ENCODE peak calls at places on chromosome 15, in eight cellular contexts. W, V, S, Y, O, D, B and I are unnamed samples.
A peak's percentile ranks its signal among the peaks of the same experiment; 100 is the strongest.

GRCh38 chr15:58771621-58772235 is 626 bp downstream of the MINDY2 start:
- DNase-seq in W (peak; percentile 56), V (peak; percentile 72), S (peak; percentile 62), Y (peak; percentile 52), O (peak; percentile 75), D (peak; percentile 42), B (no peak), I (no peak)

GRCh38 chr15:32794973-32795372 is 77.2 kb downstream of the GREM1 start:
- DNase-seq in W (no peak), V (no peak), S (no peak), Y (no peak), O (no peak), D (no peak), B (no peak), I (no peak)

GRCh38 chr15:66912001-66912400 is 153.4 kb upstream of the SMAD3 start:
- DNase-seq in W (no peak), V (no peak), S (no peak), Y (no peak), O (no peak), D (peak; percentile 33), B (no peak), I (no peak)

GRCh38 chr15:37995461-37996347 is 61.3 kb downstream of the TMCO5A start:
- DNase-seq in W (no peak), V (peak; percentile 80), S (peak; percentile 23), Y (peak; percentile 50), O (no peak), D (no peak), B (peak; percentile 69), I (no peak)

GRCh38 chr15:37764733-37765191 is 169.7 kb upstream of the TMCO5A start:
- DNase-seq in W (peak; percentile 29), V (peak; percentile 31), S (no peak), Y (no peak), O (no peak), D (peak; percentile 23), B (peak; percentile 34), I (no peak)

GRCh38 chr15:58114812-58115211 is 23.4 kb upstream of the AQP9 start:
- DNase-seq in W (no peak), V (no peak), S (no peak), Y (no peak), O (no peak), D (no peak), B (no peak), I (no peak)

GRCh38 chr15:53072077-53072476 is 281.9 kb upstream of the ONECUT1 start:
- DNase-seq in W (peak; percentile 61), V (peak; percentile 90), S (peak; percentile 16), Y (peak; percentile 87), O (peak; percentile 60), D (peak; percentile 67), B (peak; percentile 45), I (no peak)

GRCh38 chr15:96339662-96340347 is 9.3 kb downstream of the NR2F2 start:
- DNase-seq in W (no peak), V (peak; percentile 17), S (no peak), Y (no peak), O (no peak), D (no peak), B (no peak), I (no peak)

GRCh38 chr15:67796196-67796699 is 29.1 kb upstream of the SKOR1 start:
- DNase-seq in W (no peak), V (no peak), S (no peak), Y (no peak), O (no peak), D (no peak), B (no peak), I (peak; percentile 7)

GRCh38 chr15:85825118-85825517 is 30.4 kb upstream of the KLHL25 start:
- DNase-seq in W (no peak), V (no peak), S (no peak), Y (no peak), O (no peak), D (no peak), B (no peak), I (no peak)

GRCh38 chr15:60975951-60976350 is 253.2 kb downstream of the RORA start:
- DNase-seq in W (no peak), V (no peak), S (no peak), Y (no peak), O (no peak), D (no peak), B (no peak), I (no peak)

GRCh38 chr15:68596691-68597090 is 17.9 kb downstream of the CORO2B start:
- DNase-seq in W (no peak), V (no peak), S (no peak), Y (no peak), O (no peak), D (no peak), B (no peak), I (no peak)

GRCh38 chr15:76973362-76973743 is 21.6 kb upstream of the PSTPIP1 start:
- DNase-seq in W (no peak), V (peak; percentile 89), S (no peak), Y (no peak), O (no peak), D (peak; percentile 40), B (no peak), I (no peak)

GRCh38 chr15:31364301-31365031 is 37.8 kb downstream of the KLF13 start:
- DNase-seq in W (no peak), V (peak; percentile 4), S (no peak), Y (no peak), O (no peak), D (no peak), B (no peak), I (no peak)

GRCh38 chr15:36757189-36757814 is 177.9 kb downstream of the CDIN1 start:
- DNase-seq in W (no peak), V (no peak), S (no peak), Y (no peak), O (no peak), D (no peak), B (peak; percentile 70), I (no peak)

DNA sequence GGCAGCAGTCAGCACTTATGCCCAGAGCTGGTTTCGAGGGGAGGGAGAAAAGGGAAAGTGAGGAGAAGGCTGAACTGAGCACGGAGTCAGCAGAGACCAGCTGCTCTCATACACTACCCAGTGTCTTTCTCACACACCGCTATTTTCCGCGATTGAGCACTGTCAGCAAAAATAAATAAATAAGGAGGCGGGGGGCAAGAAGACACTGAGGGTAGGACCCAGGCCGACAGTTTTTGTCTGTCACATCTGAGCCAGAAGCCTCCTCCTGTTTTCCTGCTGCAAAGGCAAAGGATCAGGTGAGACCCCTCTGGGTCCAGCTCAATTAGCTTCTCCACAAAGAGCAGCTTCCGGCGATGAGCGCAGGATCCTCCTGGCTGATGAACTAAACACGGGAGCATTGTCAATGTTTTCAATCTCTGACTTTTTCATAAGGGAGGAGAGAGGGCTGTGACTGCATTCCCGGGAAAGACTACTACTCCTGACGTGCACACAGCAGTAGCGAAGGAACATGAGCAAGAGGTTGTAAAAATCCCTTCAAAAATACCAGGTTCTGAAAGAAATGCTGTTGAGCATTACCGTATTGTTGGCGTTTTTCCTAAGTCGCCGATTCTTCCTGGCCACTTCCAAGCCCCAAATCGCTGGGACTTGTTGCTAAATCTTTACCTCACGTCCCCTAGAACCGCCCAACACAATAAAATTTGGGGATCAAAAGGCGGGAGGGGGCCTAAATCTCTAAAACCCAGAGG is 1.2 kb downstream of the FRMD5 start:
- DNase-seq in W (no peak), V (peak; percentile 62), S (no peak), Y (no peak), O (no peak), D (no peak), B (peak; percentile 55), I (no peak)
- H3K27me3 ChIP-seq in W (peaks cover 34% of the 10 kb centered on the region), V (peaks cover 22% of the 10 kb centered on the region), S (no peaks in the 10 kb centered on the region), Y (peaks cover 33% of the 10 kb centered on the region), O (peaks cover 80% of the 10 kb centered on the region), D (peaks cover 9% of the 10 kb centered on the region), B (no peaks in the 10 kb centered on the region), I (no peaks in the 10 kb centered on the region)

GRCh38 chr15:62439543-62440016 is 274.5 kb upstream of the C2CD4B start:
- DNase-seq in W (no peak), V (no peak), S (no peak), Y (peak; percentile 47), O (no peak), D (no peak), B (no peak), I (no peak)
- H3K4me1 ChIP-seq in W (peaks cover 22% of the 10 kb centered on the region), V (no peaks in the 10 kb centered on the region), S (peaks cover 34% of the 10 kb centered on the region), Y (no peaks in the 10 kb centered on the region), O (no peaks in the 10 kb centered on the region), D (no peaks in the 10 kb centered on the region), B (peaks cover 5% of the 10 kb centered on the region), I (peaks cover 21% of the 10 kb centered on the region)

GRCh38 chr15:101323793-101324505 is 28.9 kb upstream of the SNRPA1 start:
- DNase-seq in W (no peak), V (no peak), S (no peak), Y (no peak), O (peak; percentile 33), D (no peak), B (no peak), I (no peak)
- H3K27me3 ChIP-seq in W (no peaks in the 10 kb centered on the region), V (peaks cover 14% of the 10 kb centered on the region), S (no peaks in the 10 kb centered on the region), Y (no peaks in the 10 kb centered on the region), O (no peaks in the 10 kb centered on the region), D (no peaks in the 10 kb centered on the region), B (peaks cover 2% of the 10 kb centered on the region), I (no peaks in the 10 kb centered on the region)

DNA sequence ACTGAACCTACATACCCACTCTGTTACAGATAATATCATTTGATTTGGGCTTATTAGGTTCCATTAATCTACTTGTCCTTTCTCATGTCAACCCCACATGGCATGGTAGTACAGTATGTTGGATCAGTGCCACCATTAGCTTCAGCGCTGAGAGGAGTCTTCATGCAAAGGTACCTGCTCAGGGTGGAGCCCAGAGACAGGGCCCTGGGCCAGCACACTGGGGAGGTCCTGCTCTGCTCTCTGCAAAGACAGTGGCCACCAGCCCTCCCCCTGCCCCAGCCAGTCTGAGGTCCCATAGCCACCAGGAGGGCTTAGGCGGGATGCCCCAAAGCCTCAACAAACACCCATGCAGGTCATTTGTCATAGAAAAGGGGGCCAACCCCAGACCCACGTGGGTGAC is 71.0 kb downstream of the ATP10A start:
- DNase-seq in W (no peak), V (no peak), S (no peak), Y (no peak), O (peak; percentile 40), D (no peak), B (no peak), I (no peak)
- H3K4me1 ChIP-seq in W (peaks cover 49% of the 10 kb centered on the region), V (no peaks in the 10 kb centered on the region), S (peaks cover 2% of the 10 kb centered on the region), Y (no peaks in the 10 kb centered on the region), O (peaks cover 16% of the 10 kb centered on the region), D (no peaks in the 10 kb centered on the region), B (peaks cover 20% of the 10 kb centered on the region), I (peaks cover 30% of the 10 kb centered on the region)

DNA sequence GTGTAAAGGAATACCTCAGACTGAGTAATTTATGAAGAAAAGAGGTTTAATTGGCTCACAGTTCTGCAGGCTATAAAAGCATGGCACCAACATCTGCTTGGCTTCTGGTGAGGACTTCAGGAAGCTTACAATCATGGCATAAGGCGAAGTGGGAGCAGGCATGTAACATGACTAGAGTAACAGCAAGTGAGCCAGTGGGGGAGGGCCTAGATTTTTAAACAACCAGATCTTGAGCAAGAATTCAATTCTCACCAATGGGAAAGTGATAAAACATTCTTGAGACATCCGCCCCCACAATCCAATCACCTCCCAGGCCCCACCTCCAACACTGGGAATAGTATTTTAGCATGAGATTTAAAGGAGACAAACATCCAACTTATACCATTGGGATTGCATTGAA is 44.2 kb upstream of the BCL2A1 start:
- DNase-seq in W (no peak), V (no peak), S (no peak), Y (no peak), O (no peak), D (no peak), B (no peak), I (no peak)
- H3K27me3 ChIP-seq in W (no peaks in the 10 kb centered on the region), V (no peaks in the 10 kb centered on the region), S (no peaks in the 10 kb centered on the region), Y (no peaks in the 10 kb centered on the region), O (no peaks in the 10 kb centered on the region), D (no peaks in the 10 kb centered on the region), B (no peaks in the 10 kb centered on the region), I (no peaks in the 10 kb centered on the region)

GRCh38 chr15:41530363-41530956 is 13.6 kb downstream of the RPAP1 start:
- DNase-seq in W (no peak), V (no peak), S (no peak), Y (no peak), O (no peak), D (no peak), B (no peak), I (no peak)
- H3K4me1 ChIP-seq in W (no peaks in the 10 kb centered on the region), V (no peaks in the 10 kb centered on the region), S (no peaks in the 10 kb centered on the region), Y (no peaks in the 10 kb centered on the region), O (peaks cover 4% of the 10 kb centered on the region), D (no peaks in the 10 kb centered on the region), B (no peaks in the 10 kb centered on the region), I (no peaks in the 10 kb centered on the region)